ENCODE peak calls at places on chromosomes 16 and 17, in six cellular contexts. One of them, this sample, is unnamed.

GRCh38 chr17:9769036-9769695 is 22.2 kb downstream of the DHRS7C start:
- DNase-seq in upper lobe of right lung: no peak
- DNase-seq in IMR-90: no peak
- DNase-seq in fibroblast of mammary gland: no peak
- DNase-seq in AG04450: no peak
- DNase-seq in NT2/D1: no peak
- DNase-seq in this sample: no peak

GRCh38 chr17:80264048-80264792 is 3.6 kb downstream of the RNF213 start:
- DNase-seq in AG04450: no peak
- DNase-seq in upper lobe of right lung: peak
- DNase-seq in IMR-90: no peak
- DNase-seq in NT2/D1: no peak
- DNase-seq in fibroblast of mammary gland: no peak
- DNase-seq in this sample: peak

GRCh38 chr17:41567317-41567716 is 4.5 kb downstream of the KRT9 start:
- DNase-seq in AG04450: no peak
- DNase-seq in fibroblast of mammary gland: no peak
- DNase-seq in IMR-90: no peak
- DNase-seq in NT2/D1: no peak
- DNase-seq in upper lobe of right lung: no peak
- DNase-seq in this sample: peak

GRCh38 chr17:6908807-6909206 is 77.3 kb upstream of the TEKT1 start:
- DNase-seq in IMR-90: no peak
- DNase-seq in fibroblast of mammary gland: no peak
- DNase-seq in upper lobe of right lung: no peak
- DNase-seq in NT2/D1: no peak
- DNase-seq in AG04450: no peak
- DNase-seq in this sample: no peak

GRCh38 chr16:58392215-58393137 is at the start of gene GINS3:
- DNase-seq in fibroblast of mammary gland: peak
- DNase-seq in AG04450: peak
- DNase-seq in NT2/D1: peak
- DNase-seq in IMR-90: peak
- DNase-seq in upper lobe of right lung: peak
- DNase-seq in this sample: peak

GRCh38 chr16:75025766-75026165 is 26.9 kb downstream of the ZNRF1 start:
- DNase-seq in IMR-90: peak
- DNase-seq in upper lobe of right lung: no peak
- DNase-seq in NT2/D1: no peak
- DNase-seq in AG04450: no peak
- DNase-seq in fibroblast of mammary gland: peak
- DNase-seq in this sample: no peak

GRCh38 chr16:51430716-51431369 is 279.8 kb upstream of the SALL1 start:
- DNase-seq in fibroblast of mammary gland: no peak
- DNase-seq in upper lobe of right lung: no peak
- DNase-seq in NT2/D1: no peak
- DNase-seq in AG04450: no peak
- DNase-seq in IMR-90: no peak
- DNase-seq in this sample: no peak

GRCh38 chr17:31293586-31293985 is 3.5 kb downstream of the OMG start:
- DNase-seq in NT2/D1: no peak
- DNase-seq in AG04450: no peak
- DNase-seq in fibroblast of mammary gland: no peak
- DNase-seq in upper lobe of right lung: no peak
- DNase-seq in IMR-90: no peak
- DNase-seq in this sample: no peak

GRCh38 chr16:57893559-57894389 is 77.2 kb downstream of the CNGB1 start:
- DNase-seq in upper lobe of right lung: peak
- DNase-seq in fibroblast of mammary gland: peak
- DNase-seq in NT2/D1: no peak
- DNase-seq in AG04450: peak
- DNase-seq in IMR-90: peak
- DNase-seq in this sample: no peak

GRCh38 chr16:88763502-88764053 is 21.4 kb downstream of the PIEZO1 start:
- DNase-seq in upper lobe of right lung: peak
- DNase-seq in fibroblast of mammary gland: no peak
- DNase-seq in IMR-90: no peak
- DNase-seq in NT2/D1: peak
- DNase-seq in AG04450: no peak
- DNase-seq in this sample: no peak

GRCh38 chr16:13968835-13969234 is 48.9 kb downstream of the ERCC4 start:
- DNase-seq in NT2/D1: no peak
- DNase-seq in fibroblast of mammary gland: no peak
- DNase-seq in AG04450: no peak
- DNase-seq in IMR-90: no peak
- DNase-seq in upper lobe of right lung: no peak
- DNase-seq in this sample: no peak

GRCh38 chr17:75754378-75755204 is 10.4 kb downstream of the GALK1 start:
- DNase-seq in AG04450: no peak
- DNase-seq in NT2/D1: no peak
- DNase-seq in IMR-90: no peak
- DNase-seq in upper lobe of right lung: no peak
- DNase-seq in fibroblast of mammary gland: peak
- DNase-seq in this sample: no peak

GRCh38 chr16:88773812-88774291 is 11.2 kb downstream of the PIEZO1 start:
- DNase-seq in IMR-90: peak
- DNase-seq in fibroblast of mammary gland: peak
- DNase-seq in AG04450: no peak
- DNase-seq in NT2/D1: no peak
- DNase-seq in upper lobe of right lung: peak
- DNase-seq in this sample: no peak

GRCh38 chr17:77011173-77012011 is 129.4 kb upstream of the SEC14L1 start:
- DNase-seq in AG04450: no peak
- DNase-seq in IMR-90: peak
- DNase-seq in upper lobe of right lung: no peak
- DNase-seq in NT2/D1: no peak
- DNase-seq in fibroblast of mammary gland: peak
- DNase-seq in this sample: no peak

GRCh38 chr17:45073414-45074070 is 12.4 kb downstream of the NMT1 start:
- DNase-seq in IMR-90: peak
- DNase-seq in upper lobe of right lung: no peak
- DNase-seq in AG04450: peak
- DNase-seq in fibroblast of mammary gland: peak
- DNase-seq in NT2/D1: no peak
- DNase-seq in this sample: no peak

GRCh38 chr16:79970551-79971236 is 370.2 kb upstream of the MAF start:
- DNase-seq in AG04450: no peak
- DNase-seq in fibroblast of mammary gland: peak
- DNase-seq in IMR-90: no peak
- DNase-seq in upper lobe of right lung: no peak
- DNase-seq in NT2/D1: no peak
- DNase-seq in this sample: no peak

GRCh38 chr17:5800646-5801045 is 216.3 kb upstream of the NLRP1 start:
- DNase-seq in fibroblast of mammary gland: no peak
- DNase-seq in AG04450: no peak
- DNase-seq in upper lobe of right lung: no peak
- DNase-seq in IMR-90: no peak
- DNase-seq in NT2/D1: no peak
- DNase-seq in this sample: no peak

GRCh38 chr16:27383511-27384243 is 18.3 kb upstream of the IL21R start:
- DNase-seq in AG04450: no peak
- DNase-seq in upper lobe of right lung: peak
- DNase-seq in fibroblast of mammary gland: no peak
- DNase-seq in NT2/D1: no peak
- DNase-seq in IMR-90: no peak
- DNase-seq in this sample: no peak

GRCh38 chr17:77371117-77371887 is 230.5 kb downstream of the SEC14L1 start:
- DNase-seq in fibroblast of mammary gland: no peak
- DNase-seq in upper lobe of right lung: no peak
- DNase-seq in NT2/D1: no peak
- DNase-seq in IMR-90: peak
- DNase-seq in AG04450: no peak
- DNase-seq in this sample: no peak

GRCh38 chr16:19644877-19645276 is 73.2 kb downstream of the KNOP1 start:
- DNase-seq in fibroblast of mammary gland: peak
- DNase-seq in AG04450: no peak
- DNase-seq in IMR-90: peak
- DNase-seq in NT2/D1: no peak
- DNase-seq in upper lobe of right lung: no peak
- DNase-seq in this sample: no peak

GRCh38 chr17:56913000-56913866 is 616 bp downstream of the TRIM25 start:
- DNase-seq in fibroblast of mammary gland: no peak
- DNase-seq in upper lobe of right lung: peak
- DNase-seq in NT2/D1: no peak
- DNase-seq in IMR-90: no peak
- DNase-seq in AG04450: no peak
- DNase-seq in this sample: no peak

GRCh38 chr17:27323538-27324212 is 29.8 kb downstream of the WSB1 start:
- DNase-seq in IMR-90: peak
- DNase-seq in upper lobe of right lung: peak
- DNase-seq in AG04450: no peak
- DNase-seq in NT2/D1: no peak
- DNase-seq in fibroblast of mammary gland: peak
- DNase-seq in this sample: no peak

GRCh38 chr16:81688182-81688581 is 90.9 kb upstream of the PLCG2 start:
- DNase-seq in fibroblast of mammary gland: no peak
- DNase-seq in IMR-90: peak
- DNase-seq in upper lobe of right lung: no peak
- DNase-seq in AG04450: no peak
- DNase-seq in NT2/D1: no peak
- DNase-seq in this sample: peak

GRCh38 chr16:83336630-83337029 is 471.1 kb upstream of the HSBP1 start:
- DNase-seq in fibroblast of mammary gland: peak
- DNase-seq in NT2/D1: no peak
- DNase-seq in AG04450: peak
- DNase-seq in upper lobe of right lung: no peak
- DNase-seq in IMR-90: peak
- DNase-seq in this sample: no peak

GRCh38 chr17:37117743-37118142 is 169.0 kb downstream of the AATF start:
- DNase-seq in fibroblast of mammary gland: no peak
- DNase-seq in IMR-90: no peak
- DNase-seq in upper lobe of right lung: no peak
- DNase-seq in AG04450: no peak
- DNase-seq in NT2/D1: no peak
- DNase-seq in this sample: no peak

GRCh38 chr17:7133424-7133823 is 18.8 kb upstream of the ASGR2 start:
- DNase-seq in upper lobe of right lung: peak
- DNase-seq in NT2/D1: peak
- DNase-seq in fibroblast of mammary gland: no peak
- DNase-seq in AG04450: no peak
- DNase-seq in IMR-90: no peak
- DNase-seq in this sample: peak

GRCh38 chr17:81838753-81839255 is 4.0 kb upstream of the PPP1R27 start:
- DNase-seq in fibroblast of mammary gland: no peak
- DNase-seq in upper lobe of right lung: no peak
- DNase-seq in NT2/D1: no peak
- DNase-seq in IMR-90: no peak
- DNase-seq in AG04450: no peak
- DNase-seq in this sample: no peak

GRCh38 chr16:28010671-28011070 is 52.8 kb downstream of the GSG1L start:
- DNase-seq in fibroblast of mammary gland: peak
- DNase-seq in AG04450: no peak
- DNase-seq in IMR-90: peak
- DNase-seq in NT2/D1: no peak
- DNase-seq in upper lobe of right lung: no peak
- DNase-seq in this sample: no peak

GRCh38 chr16:27426423-27427408 is 24.7 kb downstream of the IL21R start:
- DNase-seq in IMR-90: peak
- DNase-seq in NT2/D1: peak
- DNase-seq in fibroblast of mammary gland: peak
- DNase-seq in upper lobe of right lung: peak
- DNase-seq in AG04450: peak
- DNase-seq in this sample: peak

GRCh38 chr16:9092963-9093477 is 1.6 kb downstream of the HAPSTR1 start:
- DNase-seq in AG04450: no peak
- DNase-seq in NT2/D1: no peak
- DNase-seq in upper lobe of right lung: peak
- DNase-seq in IMR-90: no peak
- DNase-seq in fibroblast of mammary gland: no peak
- DNase-seq in this sample: no peak

GRCh38 chr16:9092282-9092962 is 978 bp downstream of the HAPSTR1 start:
- DNase-seq in IMR-90: no peak
- DNase-seq in fibroblast of mammary gland: no peak
- DNase-seq in NT2/D1: no peak
- DNase-seq in upper lobe of right lung: peak
- DNase-seq in AG04450: no peak
- DNase-seq in this sample: no peak

GRCh38 chr16:9095171-9095570 is 3.7 kb downstream of the HAPSTR1 start:
- DNase-seq in upper lobe of right lung: no peak
- DNase-seq in NT2/D1: no peak
- DNase-seq in AG04450: no peak
- DNase-seq in IMR-90: no peak
- DNase-seq in fibroblast of mammary gland: no peak
- DNase-seq in this sample: no peak

GRCh38 chr16:9095998-9096397 is 4.6 kb downstream of the HAPSTR1 start:
- DNase-seq in AG04450: no peak
- DNase-seq in upper lobe of right lung: no peak
- DNase-seq in fibroblast of mammary gland: no peak
- DNase-seq in IMR-90: no peak
- DNase-seq in NT2/D1: no peak
- DNase-seq in this sample: no peak

GRCh38 chr16:9094008-9094846 is 2.8 kb downstream of the HAPSTR1 start:
- DNase-seq in AG04450: no peak
- DNase-seq in fibroblast of mammary gland: no peak
- DNase-seq in NT2/D1: no peak
- DNase-seq in IMR-90: no peak
- DNase-seq in upper lobe of right lung: no peak
- DNase-seq in this sample: no peak
- H3K4me3 ChIP-seq in AG04450: peak
- H3K4me3 ChIP-seq in fibroblast of mammary gland: peak
- H3K4me3 ChIP-seq in NT2/D1: peak
- H3K4me3 ChIP-seq in IMR-90: peak
- H3K4me3 ChIP-seq in upper lobe of right lung: peak
- H3K4me3 ChIP-seq in this sample: no peak

GRCh38 chr16:68065716-68066305 is 19.4 kb upstream of the NFATC3 start:
- DNase-seq in AG04450: no peak
- DNase-seq in NT2/D1: no peak
- DNase-seq in IMR-90: peak
- DNase-seq in fibroblast of mammary gland: peak
- DNase-seq in upper lobe of right lung: no peak
- DNase-seq in this sample: no peak
- H3K4me3 ChIP-seq in AG04450: no peak
- H3K4me3 ChIP-seq in NT2/D1: no peak
- H3K4me3 ChIP-seq in IMR-90: no peak
- H3K4me3 ChIP-seq in fibroblast of mammary gland: no peak
- H3K4me3 ChIP-seq in upper lobe of right lung: no peak
- H3K4me3 ChIP-seq in this sample: no peak

GRCh38 chr16:87006021-87006420 is 311.2 kb downstream of the C16orf95 start:
- DNase-seq in upper lobe of right lung: no peak
- DNase-seq in IMR-90: no peak
- DNase-seq in NT2/D1: no peak
- DNase-seq in fibroblast of mammary gland: no peak
- DNase-seq in AG04450: no peak
- DNase-seq in this sample: no peak
- H3K4me3 ChIP-seq in upper lobe of right lung: no peak
- H3K4me3 ChIP-seq in IMR-90: no peak
- H3K4me3 ChIP-seq in NT2/D1: no peak
- H3K4me3 ChIP-seq in fibroblast of mammary gland: no peak
- H3K4me3 ChIP-seq in AG04450: no peak
- H3K4me3 ChIP-seq in this sample: no peak

DNA sequence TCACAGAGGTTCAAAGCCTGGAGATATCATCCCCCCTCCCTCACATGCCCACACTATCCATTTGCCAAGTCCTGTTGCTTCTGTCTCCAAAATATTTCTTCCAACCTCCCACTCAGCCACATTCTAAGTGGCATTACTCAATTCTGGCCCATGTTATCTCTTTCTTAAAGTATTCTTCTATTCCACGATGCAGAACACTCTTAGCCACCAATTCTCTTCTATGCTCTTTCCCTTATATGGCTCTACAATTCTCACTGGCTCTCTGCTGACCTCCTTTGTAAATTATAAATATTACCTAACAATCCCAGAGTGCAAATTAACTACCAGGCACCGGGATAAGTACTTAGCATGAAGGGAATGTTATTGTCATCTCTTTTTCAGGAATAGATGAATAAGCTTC is 82.4 kb downstream of the KCNJ2 start:
- DNase-seq in NT2/D1: no peak
- DNase-seq in upper lobe of right lung: no peak
- DNase-seq in AG04450: no peak
- DNase-seq in fibroblast of mammary gland: no peak
- DNase-seq in IMR-90: no peak
- DNase-seq in this sample: no peak
- H3K4me3 ChIP-seq in NT2/D1: no peak
- H3K4me3 ChIP-seq in upper lobe of right lung: no peak
- H3K4me3 ChIP-seq in AG04450: no peak
- H3K4me3 ChIP-seq in fibroblast of mammary gland: no peak
- H3K4me3 ChIP-seq in IMR-90: no peak
- H3K4me3 ChIP-seq in this sample: no peak

This sample was measured in Jurkat, Clone E6-1.